ENCODE peak calls at places on chromosome 9, in nine cellular contexts. S, C, J, E, B, T, H, V and Z are unnamed samples. For H3K36me3, the result is how much of the 10 kb centered on the place peaks cover.

GRCh38 chr9:128124873-128125574 is 2.5 kb downstream of the PTGES2 start:
- DNase-seq in E (peak), J (peak), S (peak), V (peak), H (peak), B (peak), T (peak), C (peak), Z (no peak)

GRCh38 chr9:81477669-81478068 is 211.7 kb downstream of the TLE1 start:
- DNase-seq in C (no peak), H (no peak), B (no peak), T (no peak), V (no peak), E (no peak), J (no peak), S (no peak), Z (peak)

GRCh38 chr9:109868222-109868621 is 88.2 kb downstream of the PALM2AKAP2 start:
- DNase-seq in T (peak), B (no peak), E (no peak), H (no peak), V (no peak), S (no peak), J (peak), C (no peak), Z (no peak)

GRCh38 chr9:116496167-116496566 is 190.9 kb upstream of the TRIM32 start:
- DNase-seq in E (no peak), J (no peak), H (no peak), C (no peak), B (no peak), S (no peak), T (no peak), V (no peak), Z (no peak)

GRCh38 chr9:97682242-97682641 is 14.9 kb downstream of the XPA start:
- DNase-seq in J (no peak), T (no peak), S (no peak), E (no peak), B (no peak), V (no peak), H (no peak), C (no peak), Z (no peak)

GRCh38 chr9:127898433-127899199 is 787 bp downstream of the ST6GALNAC6 start:
- DNase-seq in H (no peak), B (peak), S (peak), T (peak), C (peak), E (peak), J (peak), V (peak), Z (peak)

GRCh38 chr9:95511952-95512750 is 4.6 kb downstream of the PTCH1 start:
- DNase-seq in J (peak), T (no peak), H (no peak), S (peak), C (no peak), V (no peak), E (peak), B (no peak), Z (no peak)

GRCh38 chr9:110979636-110980035 is 58.6 kb downstream of the LPAR1 start:
- DNase-seq in H (no peak), S (no peak), T (no peak), B (no peak), C (no peak), V (no peak), E (no peak), J (no peak), Z (no peak)

GRCh38 chr9:105257767-105258166 is 13.3 kb downstream of the SLC44A1 start:
- DNase-seq in E (no peak), B (peak), V (no peak), J (no peak), T (no peak), H (no peak), C (no peak), S (no peak), Z (no peak)

GRCh38 chr9:126613656-126614055 is at the start of gene LMX1B:
- DNase-seq in E (no peak), H (peak), B (no peak), J (peak), C (no peak), T (peak), S (no peak), V (peak), Z (no peak)

GRCh38 chr9:34744295-34745221 is 34.6 kb upstream of the CCL21 start:
- DNase-seq in V (no peak), J (no peak), C (no peak), E (peak), T (peak), B (no peak), H (peak), S (peak), Z (no peak)

GRCh38 chr9:61666310-61666709 is 476.5 kb downstream of the SPATA31A7 start:
- DNase-seq in S (no peak), E (no peak), J (no peak), B (no peak), C (no peak), V (peak), T (no peak), H (no peak), Z (no peak)

GRCh38 chr9:2228132-2228531 is 213.0 kb downstream of the SMARCA2 start:
- DNase-seq in C (no peak), T (no peak), S (peak), B (peak), J (peak), H (no peak), E (no peak), V (no peak), Z (no peak)

GRCh38 chr9:73423891-73424290 is 272.2 kb downstream of the ANXA1 start:
- DNase-seq in T (peak), B (no peak), S (no peak), H (no peak), V (no peak), E (no peak), J (no peak), C (no peak), Z (no peak)

GRCh38 chr9:109409998-109410397 is 88.1 kb downstream of the PTPN3 start:
- DNase-seq in J (peak), C (no peak), H (no peak), T (no peak), B (no peak), E (no peak), S (no peak), V (no peak), Z (no peak)

GRCh38 chr9:38026021-38026809 is 42.8 kb downstream of the SHB start:
- DNase-seq in C (no peak), H (no peak), J (peak), T (peak), E (peak), B (no peak), V (no peak), S (no peak), Z (peak)

GRCh38 chr9:96201140-96201539 is 100.8 kb downstream of the HSD17B3 start:
- DNase-seq in J (no peak), E (no peak), B (no peak), H (no peak), T (no peak), V (no peak), S (no peak), C (no peak), Z (no peak)

GRCh38 chr9:112705773-112706427 is 12.0 kb downstream of the INIP start:
- DNase-seq in T (peak), V (no peak), J (peak), C (no peak), B (no peak), H (no peak), S (no peak), E (no peak), Z (no peak)

GRCh38 chr9:80885894-80886293 is 803.5 kb downstream of the TLE1 start:
- DNase-seq in H (no peak), S (no peak), V (no peak), T (no peak), J (peak), C (peak), E (no peak), B (no peak), Z (no peak)

GRCh38 chr9:88874391-88874790 is 116.9 kb upstream of the S1PR3 start:
- DNase-seq in V (no peak), T (peak), B (no peak), S (no peak), C (no peak), H (no peak), E (no peak), J (no peak), Z (no peak)

GRCh38 chr9:129404621-129405020 is 216.3 kb downstream of the C9orf50 start:
- DNase-seq in C (no peak), S (peak), V (no peak), H (no peak), B (no peak), J (no peak), E (peak), T (no peak), Z (no peak)

GRCh38 chr9:20989923-20990341 is 41.5 kb downstream of the HACD4 start:
- DNase-seq in C (peak), H (peak), S (no peak), J (no peak), T (peak), V (peak), E (peak), B (no peak), Z (no peak)

GRCh38 chr9:136204838-136205706 is at the start of gene LHX3:
- DNase-seq in T (no peak), V (no peak), C (no peak), H (no peak), E (peak), B (no peak), S (no peak), J (peak), Z (no peak)

GRCh38 chr9:4126184-4126865 is 173.5 kb downstream of the GLIS3 start:
- DNase-seq in B (no peak), V (no peak), T (peak), S (no peak), C (no peak), J (no peak), H (no peak), E (no peak), Z (peak)

GRCh38 chr9:123835821-123836220 is 94.1 kb downstream of the DENND1A start:
- DNase-seq in H (no peak), E (no peak), B (no peak), T (no peak), S (no peak), J (no peak), V (no peak), C (no peak), Z (no peak)

GRCh38 chr9:35385042-35385441 is 104.9 kb upstream of the RUSC2 start:
- DNase-seq in H (no peak), C (no peak), E (no peak), V (no peak), J (peak), S (no peak), T (peak), B (no peak), Z (peak)

GRCh38 chr9:85178486-85178885 is 509.0 kb downstream of the NTRK2 start:
- DNase-seq in V (no peak), J (peak), B (no peak), T (no peak), E (no peak), S (no peak), H (no peak), C (no peak), Z (no peak)

DNA sequence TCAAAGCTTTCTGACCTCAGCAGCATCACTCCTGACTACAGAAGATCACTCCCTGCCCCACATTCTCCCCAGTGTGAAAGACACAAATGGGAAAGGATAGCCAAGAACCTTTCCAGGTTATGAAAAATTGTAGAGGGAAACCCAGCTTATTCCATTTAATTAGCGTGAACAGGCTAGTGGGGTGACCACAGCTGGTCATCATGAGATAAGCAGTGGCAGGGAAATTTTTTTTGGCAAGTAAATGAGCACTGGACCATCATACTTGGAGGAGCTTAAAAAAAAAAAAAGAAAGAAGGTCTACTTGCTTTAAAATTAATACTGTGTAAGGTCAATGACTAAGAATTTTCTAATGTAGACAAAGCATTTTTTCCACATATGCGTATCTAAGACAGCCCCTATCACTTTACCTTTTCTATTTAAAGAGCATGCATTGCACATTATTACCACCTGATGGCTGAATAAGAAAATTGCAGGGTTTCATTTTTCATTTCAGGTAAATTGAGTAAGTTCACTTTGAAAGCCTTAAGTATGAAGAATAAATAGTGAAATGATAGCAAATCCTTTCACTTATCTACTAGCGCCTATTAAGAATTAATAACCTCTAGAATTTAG is 123.6 kb downstream of the ELAVL2 start:
- DNase-seq in B (no peak), H (no peak), S (no peak), T (peak), E (no peak), V (no peak), J (no peak), C (no peak), Z (no peak)
- TF ChIP-seq CTCF in B (peak), H (no peak), S (no peak), T (peak), E (no peak), V (no peak), J (peak), C (no peak), Z (no peak)

GRCh38 chr9:121192959-121193645 is 8.6 kb downstream of the RAB14 start:
- DNase-seq in V (no peak), J (no peak), B (no peak), S (no peak), T (no peak), H (no peak), C (no peak), E (no peak), Z (no peak)

GRCh38 chr9:121198512-121199042 is 3.1 kb downstream of the RAB14 start:
- DNase-seq in S (no peak), T (no peak), E (no peak), H (no peak), B (no peak), V (no peak), J (no peak), C (no peak), Z (no peak)

GRCh38 chr9:121194730-121195129 is 6.9 kb downstream of the RAB14 start:
- DNase-seq in J (no peak), C (no peak), E (no peak), B (no peak), S (no peak), T (no peak), H (no peak), V (no peak), Z (no peak)

GRCh38 chr9:121197135-121197534 is 4.5 kb downstream of the RAB14 start:
- DNase-seq in B (no peak), T (no peak), H (no peak), C (no peak), S (no peak), J (no peak), V (no peak), E (no peak), Z (no peak)

GRCh38 chr9:121196389-121196788 is 5.3 kb downstream of the RAB14 start:
- DNase-seq in B (no peak), J (no peak), E (no peak), H (no peak), C (no peak), V (no peak), S (no peak), T (no peak), Z (no peak)
- H3K4me3 ChIP-seq in B (no peak), J (no peak), E (no peak), H (no peak), C (no peak), V (no peak), S (no peak), T (no peak), Z (no peak)

GRCh38 chr9:93240891-93241334 is 57.0 kb downstream of the WNK2 start:
- DNase-seq in E (no peak), J (no peak), H (no peak), C (no peak), S (no peak), V (no peak), B (no peak), T (no peak), Z (no peak)

GRCh38 chr9:93237535-93237934 is 53.6 kb downstream of the WNK2 start:
- DNase-seq in J (no peak), H (no peak), V (no peak), B (no peak), E (peak), S (no peak), C (no peak), T (no peak), Z (no peak)

GRCh38 chr9:93239526-93239925 is 55.6 kb downstream of the WNK2 start:
- DNase-seq in B (no peak), T (no peak), H (no peak), V (no peak), E (no peak), J (no peak), C (no peak), S (no peak), Z (no peak)

GRCh38 chr9:93236541-93237206 is 52.7 kb downstream of the WNK2 start:
- DNase-seq in S (no peak), B (no peak), T (no peak), V (no peak), C (no peak), H (no peak), J (no peak), E (peak), Z (no peak)

DNA sequence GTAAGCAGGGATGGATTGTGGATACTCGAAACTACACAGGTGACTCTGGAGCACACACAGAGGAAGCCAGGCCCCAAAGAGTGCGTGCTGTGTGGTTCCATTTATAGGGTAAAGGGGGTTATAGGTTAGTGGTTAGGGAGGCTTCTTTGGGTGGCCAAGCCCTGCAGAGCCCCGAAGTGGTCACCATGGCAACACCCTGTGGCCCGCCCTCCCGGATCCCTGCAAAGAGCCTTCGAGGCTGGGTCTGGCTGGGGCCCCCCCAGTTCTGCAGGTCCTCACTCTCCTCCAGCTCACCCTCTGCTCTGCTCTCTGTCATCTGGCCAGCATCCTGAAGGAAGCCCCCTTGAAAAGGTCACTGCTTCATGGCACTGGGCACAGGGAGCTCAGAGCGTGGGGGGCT is 55.0 kb downstream of the WNK2 start:
- DNase-seq in S (no peak), V (no peak), T (no peak), C (no peak), H (no peak), E (no peak), B (no peak), J (no peak), Z (no peak)
- H3K36me3 ChIP-seq in S (under half), V (under half), T (under half), C (under half), H (under half), E (under half), B (under half), J (under half), Z (under half)

GRCh38 chr9:71446499-71447411 is 321.6 kb downstream of the CEMIP2 start:
- DNase-seq in J (peak), S (peak), E (peak), T (peak), H (no peak), V (no peak), C (peak), B (no peak), Z (peak)
- TF ChIP-seq CTCF in J (peak), S (no peak), E (no peak), T (no peak), H (no peak), V (no peak), C (no peak), B (no peak), Z (peak)

GRCh38 chr9:137758067-137758466 is 119.5 kb upstream of the CACNA1B start:
- DNase-seq in J (no peak), B (no peak), H (no peak), V (no peak), E (peak), T (no peak), S (no peak), C (no peak), Z (no peak)

GRCh38 chr9:137759649-137760321 is 117.8 kb upstream of the CACNA1B start:
- DNase-seq in E (peak), B (no peak), V (no peak), S (no peak), T (no peak), J (peak), H (no peak), C (no peak), Z (no peak)

GRCh38 chr9:137757613-137758029 is 120.0 kb upstream of the CACNA1B start:
- DNase-seq in T (peak), B (no peak), S (no peak), E (peak), H (no peak), C (no peak), V (no peak), J (no peak), Z (peak)

GRCh38 chr9:137760426-137760825 is 117.2 kb upstream of the CACNA1B start:
- DNase-seq in V (no peak), H (no peak), E (peak), S (no peak), B (no peak), J (no peak), C (no peak), T (peak), Z (no peak)

DNA sequence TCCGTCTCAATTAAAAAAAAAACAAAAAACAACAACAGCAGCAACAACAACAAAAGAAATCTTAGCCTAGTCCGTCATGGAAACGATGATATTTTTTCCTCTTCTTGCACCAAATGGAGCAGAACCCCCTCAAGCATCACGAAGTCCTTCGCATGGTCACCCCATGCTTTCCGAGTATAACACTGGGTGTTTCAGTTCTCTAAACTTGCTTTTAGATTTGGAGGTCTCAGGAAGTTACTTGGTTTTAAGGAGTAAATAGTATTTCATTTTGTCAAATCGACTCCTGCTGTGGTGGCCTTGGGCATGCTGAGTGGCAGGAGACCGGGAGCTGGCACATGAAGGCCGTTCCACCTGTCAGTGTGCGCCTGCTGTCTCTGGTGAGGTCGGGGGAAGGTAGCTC is 118.5 kb upstream of the CACNA1B start:
- DNase-seq in B (no peak), T (no peak), C (no peak), S (no peak), E (peak), H (no peak), J (no peak), V (no peak), Z (no peak)
- H3K4me3 ChIP-seq in B (no peak), T (no peak), C (no peak), S (no peak), E (no peak), H (no peak), J (no peak), V (no peak), Z (no peak)

GRCh38 chr9:92312887-92313623 is 12.1 kb downstream of the NOL8 start:
- DNase-seq in E (no peak), C (no peak), V (no peak), J (no peak), S (no peak), B (no peak), T (peak), H (no peak), Z (no peak)

GRCh38 chr9:92310562-92310961 is 14.6 kb downstream of the NOL8 start:
- DNase-seq in C (no peak), E (no peak), B (no peak), V (no peak), S (no peak), T (no peak), J (no peak), H (no peak), Z (no peak)

GRCh38 chr9:92313624-92314012 is 11.5 kb downstream of the NOL8 start:
- DNase-seq in T (no peak), S (no peak), V (no peak), E (no peak), B (no peak), H (no peak), C (no peak), J (no peak), Z (no peak)

DNA sequence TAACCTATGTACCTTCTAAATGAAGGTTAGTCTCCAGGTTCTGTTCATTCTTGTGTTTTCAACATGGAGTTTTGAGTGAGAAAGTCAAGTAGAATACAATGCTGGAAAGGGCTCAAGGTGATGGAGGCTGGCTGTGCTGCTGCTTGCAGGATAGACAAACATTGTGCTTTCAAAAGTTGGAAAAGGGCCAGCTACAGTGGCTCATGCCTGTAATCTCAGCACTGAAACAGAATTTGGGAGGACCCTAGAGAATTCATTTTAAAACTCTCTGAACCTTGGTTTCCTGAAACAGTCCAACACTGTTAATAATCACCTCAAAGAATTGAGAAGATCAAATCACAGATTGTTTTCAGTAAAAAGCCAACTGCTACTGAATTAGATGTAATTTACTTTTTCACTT is 15.4 kb upstream of the IARS1 start:
- DNase-seq in B (no peak), H (no peak), E (no peak), V (no peak), C (no peak), T (no peak), S (no peak), J (no peak), Z (no peak)
- H3K36me3 ChIP-seq in B (half or more), H (half or more), E (half or more), V (half or more), C (under half), T (half or more), S (under half), J (half or more), Z (under half)